ENCODE peak calls at places on chromosomes 12 and 14, in six cellular contexts. S is heart right ventricle; U is substantia nigra; D is ovary; X is stimulated activated naive CD8-positive, alpha-beta T cell treated with anti-CD3 and anti-CD28 coated beads, Interleukin-15, Interleukin-2, amounts not matched to agents 100 U/mL and 50 U/mL, for 24 hours; B is NCI-H2081. Z is an unnamed sample.

GRCh38 chr14:43795600-43796228 is 711.4 kb downstream of the FSCB start:
- DNase-seq in D (no peak), B (peak; percentile 48), S (no peak), U (no peak), X (no peak), Z (no peak)

GRCh38 chr14:102882233-102882906 is 40.1 kb upstream of the AMN start:
- DNase-seq in S (no peak), X (no peak), B (no peak), U (no peak), D (no peak), Z (no peak)

GRCh38 chr14:76203086-76204001 is 51.6 kb downstream of the GPATCH2L start:
- DNase-seq in S (peak; percentile 7), B (no peak), D (peak; percentile 47), U (peak; percentile 2), X (no peak), Z (no peak)

GRCh38 chr12:124754949-124755800 is 108.5 kb downstream of the SCARB1 start:
- DNase-seq in D (peak; percentile 88), X (no peak), U (peak; percentile 77), S (peak; percentile 87), B (peak; percentile 56), Z (no peak)

GRCh38 chr12:20588057-20588456 is 107.1 kb upstream of the SLCO1C1 start:
- DNase-seq in S (no peak), X (no peak), B (peak; percentile 13), U (peak; percentile 51), D (no peak), Z (no peak)

GRCh38 chr14:55399912-55400311 is 11.7 kb downstream of the ATG14 start:
- DNase-seq in X (no peak), B (no peak), U (no peak), S (no peak), D (no peak), Z (no peak)

GRCh38 chr12:111063296-111064026 is 143.1 kb upstream of the MYL2 start:
- DNase-seq in S (no peak), X (no peak), U (no peak), D (no peak), B (no peak), Z (no peak)

GRCh38 chr14:101808020-101808641 is 46.6 kb downstream of the PPP2R5C start:
- DNase-seq in D (no peak), B (peak; percentile 61), U (no peak), S (no peak), X (no peak), Z (no peak)

GRCh38 chr14:22890416-22890815 is 7.4 kb downstream of the REM2 start:
- DNase-seq in S (no peak), X (no peak), U (no peak), B (no peak), D (no peak), Z (no peak)

GRCh38 chr12:118015944-118016343 is 559 bp upstream of the RFC5 start:
- DNase-seq in X (no peak), S (no peak), D (no peak), B (no peak), U (no peak), Z (no peak)